ENCODE peak calls at places on chromosomes 2 and 18, in four cellular contexts. I is WERI-Rb-1, L is neural progenitor cell, O is GM23248. R is an unnamed sample.

GRCh38 chr2:217740796-217741195 is 262.0 kb downstream of the TNS1 start:
- DNase-seq in I (no peak), O (no peak), L (no peak), R (no peak)

GRCh38 chr2:225337183-225337582 is 62.3 kb upstream of the NYAP2 start:
- DNase-seq in O (peak; percentile 4), I (no peak), L (peak; percentile 34), R (no peak)

GRCh38 chr2:176490061-176490861 is 221.0 kb downstream of the MTX2 start:
- DNase-seq in I (no peak), L (peak; percentile 59), O (no peak), R (peak; percentile 88)

GRCh38 chr2:228444156-228444555 is 262.7 kb upstream of the SPHKAP start:
- DNase-seq in I (no peak), L (no peak), O (no peak), R (no peak)

GRCh38 chr2:31694444-31694843 is 113.7 kb upstream of the SRD5A2 start:
- DNase-seq in O (peak; percentile 1), L (peak; percentile 5), I (no peak), R (no peak)

GRCh38 chr18:49247786-49248185 is 212.7 kb downstream of the DYM start:
- DNase-seq in L (no peak), O (peak; percentile 44), I (no peak), R (no peak)

GRCh38 chr2:18788590-18788989 is 199.2 kb upstream of the NT5C1B start:
- DNase-seq in L (no peak), O (no peak), I (no peak), R (no peak)

GRCh38 chr2:23029111-23029510 is 355.9 kb upstream of the KLHL29 start:
- DNase-seq in L (no peak), O (no peak), I (peak; percentile 33), R (peak; percentile 42)

GRCh38 chr2:239884051-239884405 is 141.1 kb downstream of the NDUFA10 start:
- DNase-seq in I (no peak), L (no peak), O (no peak), R (peak; percentile 14)

GRCh38 chr18:12990662-12990976 is 543 bp upstream of the CEP192 start:
- DNase-seq in I (no peak), O (no peak), L (peak; percentile 79), R (no peak)

GRCh38 chr2:181623159-181623558 is 33.7 kb downstream of the CERKL start:
- DNase-seq in I (no peak), O (no peak), L (no peak), R (no peak)

GRCh38 chr2:218431878-218432277 is 13.0 kb downstream of the VIL1 start:
- DNase-seq in I (no peak), L (no peak), O (no peak), R (no peak)

GRCh38 chr2:1395009-1395408 is 18.3 kb upstream of the TPO start:
- DNase-seq in I (no peak), O (no peak), L (no peak), R (no peak)

GRCh38 chr2:70553334-70553583 is 367 bp downstream of the TGFA start:
- DNase-seq in O (no peak), L (no peak), I (no peak), R (peak; percentile 88)

DNA sequence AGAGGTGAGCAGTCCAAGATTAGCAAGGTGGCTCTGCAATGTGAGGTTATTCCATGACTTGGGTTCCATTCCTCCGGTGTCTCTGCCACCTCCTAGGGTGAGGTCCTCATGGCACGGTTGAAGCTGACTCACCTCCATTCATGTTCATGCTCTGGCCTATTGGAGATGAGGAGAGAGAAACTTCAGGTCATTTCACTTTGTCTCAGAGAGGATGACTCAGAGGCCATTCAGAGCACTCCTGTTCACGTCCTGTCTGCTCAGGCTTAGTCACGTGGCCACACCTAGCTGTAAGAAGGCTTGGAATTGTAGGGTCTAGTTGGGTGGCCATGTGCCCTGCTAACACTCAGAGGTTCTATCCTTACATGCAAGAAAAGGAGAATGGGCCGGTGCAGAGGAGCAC is 67.5 kb upstream of the MBOAT2 start:
- DNase-seq in L (no peak), O (peak; percentile 87), I (no peak), R (no peak)
- H3K27ac ChIP-seq in L (no peak overlapping the region), O (peak overlapping the region; percentile 45), I (no peak overlapping the region), R (no peak overlapping the region)

GRCh38 chr2:223894009-223894408 is 51.1 kb downstream of the WDFY1 start:
- DNase-seq in L (no peak), O (no peak), I (no peak), R (no peak)
- H3K36me3 ChIP-seq in L (peaks cover 15% of the 10 kb centered on the region), O (peaks cover 41% of the 10 kb centered on the region), I (peaks cover 34% of the 10 kb centered on the region), R (peaks cover 60% of the 10 kb centered on the region)

GRCh38 chr2:65436169-65436824 is 3.9 kb upstream of the SPRED2 start:
- DNase-seq in O (peak; percentile 97), I (peak; percentile 82), L (peak; percentile 79), R (peak; percentile 87)
- H3K27ac ChIP-seq in O (peak overlapping the region; percentile 98), I (peak overlapping the region; percentile 75), L (no peak overlapping the region), R (peak overlapping the region; percentile 94)

GRCh38 chr18:75200071-75200470 is 8.9 kb downstream of the PTGR3 start:
- DNase-seq in L (no peak), O (no peak), I (no peak), R (no peak)
- H3K36me3 ChIP-seq in L (no peaks in the 10 kb centered on the region), O (peaks cover 5% of the 10 kb centered on the region), I (peaks cover 25% of the 10 kb centered on the region), R (no peaks in the 10 kb centered on the region)

R was measured in endodermal cell.